ENCODE peak calls at places on chromosomes 7 and 10, in five cellular contexts. One of them, this sample, is unnamed.
A peak's percentile ranks its signal among the peaks of the same experiment; 100 is the strongest.

GRCh38 chr10:93742633-93743349 is 14.9 kb upstream of the LGI1 start:
- DNase-seq in NCI-H1694 treated with DMSO at 0.1 percent for 48 hours: no peak
- DNase-seq in nucleus accumbens: no peak
- DNase-seq in renal cortical epithelial cell: no peak
- DNase-seq in Kasumi-1: peak; percentile 85
- DNase-seq in this sample: no peak

GRCh38 chr7:139526578-139527544 is 3.4 kb downstream of the CLEC2L start:
- DNase-seq in NCI-H1694 treated with DMSO at 0.1 percent for 48 hours: no peak
- DNase-seq in nucleus accumbens: no peak
- DNase-seq in renal cortical epithelial cell: peak; percentile 19
- DNase-seq in Kasumi-1: no peak
- DNase-seq in this sample: no peak

GRCh38 chr7:44284881-44285541 is 40.4 kb downstream of the CAMK2B start:
- DNase-seq in NCI-H1694 treated with DMSO at 0.1 percent for 48 hours: no peak
- DNase-seq in nucleus accumbens: no peak
- DNase-seq in renal cortical epithelial cell: no peak
- DNase-seq in Kasumi-1: no peak
- DNase-seq in this sample: no peak

GRCh38 chr10:62430881-62431280 is 56.7 kb downstream of the ZNF365 start:
- DNase-seq in NCI-H1694 treated with DMSO at 0.1 percent for 48 hours: no peak
- DNase-seq in nucleus accumbens: no peak
- DNase-seq in renal cortical epithelial cell: peak; percentile 15
- DNase-seq in Kasumi-1: no peak
- DNase-seq in this sample: peak; percentile 55

GRCh38 chr10:25398680-25399079 is 223.9 kb downstream of the GPR158 start:
- DNase-seq in NCI-H1694 treated with DMSO at 0.1 percent for 48 hours: no peak
- DNase-seq in nucleus accumbens: no peak
- DNase-seq in renal cortical epithelial cell: no peak
- DNase-seq in Kasumi-1: no peak
- DNase-seq in this sample: no peak

GRCh38 chr10:7274293-7274692 is 136.5 kb downstream of the SFMBT2 start:
- DNase-seq in NCI-H1694 treated with DMSO at 0.1 percent for 48 hours: no peak
- DNase-seq in nucleus accumbens: no peak
- DNase-seq in renal cortical epithelial cell: no peak
- DNase-seq in Kasumi-1: no peak
- DNase-seq in this sample: no peak

GRCh38 chr7:149239345-149240143 is at the start of gene ZNF212:
- DNase-seq in NCI-H1694 treated with DMSO at 0.1 percent for 48 hours: peak; percentile 74
- DNase-seq in nucleus accumbens: peak; percentile 44
- DNase-seq in renal cortical epithelial cell: peak; percentile 76
- DNase-seq in Kasumi-1: peak; percentile 88
- DNase-seq in this sample: peak; percentile 95

GRCh38 chr10:82267014-82267413 is 392.0 kb downstream of the NRG3 start:
- DNase-seq in NCI-H1694 treated with DMSO at 0.1 percent for 48 hours: no peak
- DNase-seq in nucleus accumbens: no peak
- DNase-seq in renal cortical epithelial cell: peak; percentile 41
- DNase-seq in Kasumi-1: no peak
- DNase-seq in this sample: no peak

GRCh38 chr10:49613160-49613881 is 516 bp upstream of the CHAT start:
- DNase-seq in NCI-H1694 treated with DMSO at 0.1 percent for 48 hours: no peak
- DNase-seq in nucleus accumbens: no peak
- DNase-seq in renal cortical epithelial cell: no peak
- DNase-seq in Kasumi-1: no peak
- DNase-seq in this sample: no peak

GRCh38 chr10:64535131-64535867 is 1014.1 kb downstream of the REEP3 start:
- DNase-seq in NCI-H1694 treated with DMSO at 0.1 percent for 48 hours: no peak
- DNase-seq in nucleus accumbens: no peak
- DNase-seq in renal cortical epithelial cell: no peak
- DNase-seq in Kasumi-1: no peak
- DNase-seq in this sample: no peak

GRCh38 chr7:81638216-81638615 is 131.6 kb downstream of the HGF start:
- DNase-seq in NCI-H1694 treated with DMSO at 0.1 percent for 48 hours: no peak
- DNase-seq in nucleus accumbens: no peak
- DNase-seq in renal cortical epithelial cell: no peak
- DNase-seq in Kasumi-1: no peak
- DNase-seq in this sample: no peak

GRCh38 chr10:13536674-13537366 is 8.0 kb upstream of the BEND7 start:
- DNase-seq in NCI-H1694 treated with DMSO at 0.1 percent for 48 hours: peak; percentile 57
- DNase-seq in nucleus accumbens: no peak
- DNase-seq in renal cortical epithelial cell: peak; percentile 50
- DNase-seq in Kasumi-1: peak; percentile 71
- DNase-seq in this sample: no peak

GRCh38 chr7:110399421-110399820 is 691.5 kb upstream of the LRRN3 start:
- DNase-seq in NCI-H1694 treated with DMSO at 0.1 percent for 48 hours: no peak
- DNase-seq in nucleus accumbens: no peak
- DNase-seq in renal cortical epithelial cell: peak; percentile 80
- DNase-seq in Kasumi-1: no peak
- DNase-seq in this sample: no peak

GRCh38 chr7:55050286-55050685 is 31.5 kb downstream of the EGFR start:
- DNase-seq in NCI-H1694 treated with DMSO at 0.1 percent for 48 hours: peak; percentile 91
- DNase-seq in nucleus accumbens: no peak
- DNase-seq in renal cortical epithelial cell: no peak
- DNase-seq in Kasumi-1: no peak
- DNase-seq in this sample: no peak

GRCh38 chr10:92914478-92915066 is 66.3 kb downstream of the EXOC6 start:
- DNase-seq in NCI-H1694 treated with DMSO at 0.1 percent for 48 hours: peak; percentile 38
- DNase-seq in nucleus accumbens: no peak
- DNase-seq in renal cortical epithelial cell: peak; percentile 57
- DNase-seq in Kasumi-1: peak; percentile 95
- DNase-seq in this sample: peak; percentile 23

GRCh38 chr10:86483664-86484063 is 37.9 kb downstream of the WAPL start:
- DNase-seq in NCI-H1694 treated with DMSO at 0.1 percent for 48 hours: no peak
- DNase-seq in nucleus accumbens: no peak
- DNase-seq in renal cortical epithelial cell: no peak
- DNase-seq in Kasumi-1: no peak
- DNase-seq in this sample: no peak

GRCh38 chr10:1180836-1181235 is 124.7 kb downstream of the WDR37 start:
- DNase-seq in NCI-H1694 treated with DMSO at 0.1 percent for 48 hours: no peak
- DNase-seq in nucleus accumbens: no peak
- DNase-seq in renal cortical epithelial cell: no peak
- DNase-seq in Kasumi-1: no peak
- DNase-seq in this sample: no peak

GRCh38 chr10:77333610-77334340 is 303.8 kb downstream of the KCNMA1 start:
- DNase-seq in NCI-H1694 treated with DMSO at 0.1 percent for 48 hours: peak; percentile 15
- DNase-seq in nucleus accumbens: no peak
- DNase-seq in renal cortical epithelial cell: peak; percentile 12
- DNase-seq in Kasumi-1: no peak
- DNase-seq in this sample: no peak

GRCh38 chr7:93185303-93186027 is 37.3 kb upstream of the SAMD9L start:
- DNase-seq in NCI-H1694 treated with DMSO at 0.1 percent for 48 hours: no peak
- DNase-seq in nucleus accumbens: no peak
- DNase-seq in renal cortical epithelial cell: no peak
- DNase-seq in Kasumi-1: no peak
- DNase-seq in this sample: no peak

GRCh38 chr10:35372329-35372728 is 36.0 kb downstream of the CCNY start:
- DNase-seq in NCI-H1694 treated with DMSO at 0.1 percent for 48 hours: no peak
- DNase-seq in nucleus accumbens: no peak
- DNase-seq in renal cortical epithelial cell: peak; percentile 76
- DNase-seq in Kasumi-1: peak; percentile 99
- DNase-seq in this sample: no peak

GRCh38 chr10:29926649-29927048 is 132.7 kb downstream of the JCAD start:
- DNase-seq in NCI-H1694 treated with DMSO at 0.1 percent for 48 hours: no peak
- DNase-seq in nucleus accumbens: no peak
- DNase-seq in renal cortical epithelial cell: peak; percentile 72
- DNase-seq in Kasumi-1: no peak
- DNase-seq in this sample: no peak

GRCh38 chr10:62454696-62455451 is 80.7 kb downstream of the ZNF365 start:
- DNase-seq in NCI-H1694 treated with DMSO at 0.1 percent for 48 hours: no peak
- DNase-seq in nucleus accumbens: no peak
- DNase-seq in renal cortical epithelial cell: peak; percentile 70
- DNase-seq in Kasumi-1: no peak
- DNase-seq in this sample: no peak

GRCh38 chr10:90787906-90788491 is 69.8 kb downstream of the HTR7 start:
- DNase-seq in NCI-H1694 treated with DMSO at 0.1 percent for 48 hours: peak; percentile 4
- DNase-seq in nucleus accumbens: no peak
- DNase-seq in renal cortical epithelial cell: peak; percentile 38
- DNase-seq in Kasumi-1: peak; percentile 72
- DNase-seq in this sample: no peak

GRCh38 chr10:90481326-90481923 is 376.4 kb downstream of the HTR7 start:
- DNase-seq in NCI-H1694 treated with DMSO at 0.1 percent for 48 hours: no peak
- DNase-seq in nucleus accumbens: no peak
- DNase-seq in renal cortical epithelial cell: no peak
- DNase-seq in Kasumi-1: no peak
- DNase-seq in this sample: no peak

GRCh38 chr7:8781166-8781565 is 347.8 kb downstream of the NXPH1 start:
- DNase-seq in NCI-H1694 treated with DMSO at 0.1 percent for 48 hours: no peak
- DNase-seq in nucleus accumbens: no peak
- DNase-seq in renal cortical epithelial cell: no peak
- DNase-seq in Kasumi-1: no peak
- DNase-seq in this sample: peak; percentile 44

GRCh38 chr10:131963350-131963749 is 18.4 kb downstream of the BNIP3 start:
- DNase-seq in NCI-H1694 treated with DMSO at 0.1 percent for 48 hours: no peak
- DNase-seq in nucleus accumbens: no peak
- DNase-seq in renal cortical epithelial cell: no peak
- DNase-seq in Kasumi-1: no peak
- DNase-seq in this sample: no peak

GRCh38 chr10:132714096-132714721 is 71.7 kb downstream of the NKX6-2 start:
- DNase-seq in NCI-H1694 treated with DMSO at 0.1 percent for 48 hours: no peak
- DNase-seq in nucleus accumbens: peak; percentile 71
- DNase-seq in renal cortical epithelial cell: no peak
- DNase-seq in Kasumi-1: no peak
- DNase-seq in this sample: peak; percentile 26

GRCh38 chr7:34070486-34071323 is 165.4 kb downstream of the BMPER start:
- DNase-seq in NCI-H1694 treated with DMSO at 0.1 percent for 48 hours: no peak
- DNase-seq in nucleus accumbens: no peak
- DNase-seq in renal cortical epithelial cell: no peak
- DNase-seq in Kasumi-1: no peak
- DNase-seq in this sample: no peak

GRCh38 chr10:102230264-102230860 is 4.3 kb downstream of the ELOVL3 start:
- DNase-seq in NCI-H1694 treated with DMSO at 0.1 percent for 48 hours: peak; percentile 41
- DNase-seq in nucleus accumbens: no peak
- DNase-seq in renal cortical epithelial cell: no peak
- DNase-seq in Kasumi-1: peak; percentile 42
- DNase-seq in this sample: no peak